ENCODE peak calls at places on chromosomes 5 and 9, in six cellular contexts. L, O, P, Z, G and A are unnamed samples.

GRCh38 chr5:126450388-126450787 is 27.2 kb downstream of the GRAMD2B start:
- DNase-seq in G (no peak), O (peak; percentile 53), Z (peak; percentile 45), L (no peak), P (no peak), A (no peak)

GRCh38 chr5:139648205-139649081 is at the start of gene CXXC5:
- DNase-seq in O (peak; percentile 94), P (no peak), L (peak; percentile 88), G (no peak), Z (peak; percentile 90), A (peak; percentile 92)

GRCh38 chr5:149240354-149240998 is 31.2 kb upstream of the AFAP1L1 start:
- DNase-seq in P (no peak), O (no peak), Z (no peak), G (no peak), L (no peak), A (no peak)

GRCh38 chr5:56658972-56659371 is 156.4 kb upstream of the MAP3K1 start:
- DNase-seq in O (no peak), Z (no peak), P (no peak), L (no peak), G (no peak), A (no peak)

GRCh38 chr5:44389410-44389879 is at the start of gene FGF10:
- DNase-seq in L (peak; percentile 85), O (no peak), G (no peak), P (no peak), Z (no peak), A (peak; percentile 2)

GRCh38 chr5:1548702-1549523 is 25.2 kb upstream of the LPCAT1 start:
- DNase-seq in O (no peak), G (no peak), P (no peak), L (no peak), Z (no peak), A (no peak)

GRCh38 chr5:89998505-89998904 is 411.1 kb downstream of the CETN3 start:
- DNase-seq in L (peak; percentile 22), Z (no peak), P (no peak), O (no peak), G (no peak), A (no peak)

GRCh38 chr5:117761190-117761589 is 1186.6 kb upstream of the SEMA6A start:
- DNase-seq in G (no peak), P (no peak), L (peak; percentile 23), Z (peak; percentile 10), O (no peak), A (no peak)

GRCh38 chr5:177303925-177304391 is 359 bp downstream of the PRELID1 start:
- DNase-seq in O (no peak), P (no peak), Z (peak; percentile 37), L (no peak), G (no peak), A (no peak)

GRCh38 chr5:181241393-181241975 is 2.2 kb downstream of the RACK1 start:
- DNase-seq in O (no peak), G (no peak), Z (peak; percentile 91), P (peak; percentile 95), L (no peak), A (peak; percentile 77)

GRCh38 chr5:66315784-66316183 is 171.7 kb downstream of the SREK1 start:
- DNase-seq in Z (no peak), L (no peak), P (no peak), O (no peak), G (no peak), A (no peak)

GRCh38 chr9:114382951-114383865 is 4.6 kb downstream of the AKNA start:
- DNase-seq in O (no peak), P (no peak), Z (no peak), G (no peak), L (peak; percentile 83), A (peak; percentile 30)

GRCh38 chr5:173689171-173689676 is 72.8 kb upstream of the BOD1 start:
- DNase-seq in O (no peak), Z (peak; percentile 52), G (no peak), L (peak; percentile 31), P (no peak), A (no peak)

GRCh38 chr5:173688708-173689107 is 72.3 kb upstream of the BOD1 start:
- DNase-seq in G (no peak), P (no peak), L (no peak), O (peak; percentile 53), Z (peak; percentile 38), A (no peak)

GRCh38 chr5:173686950-173687349 is 70.5 kb upstream of the BOD1 start:
- DNase-seq in O (no peak), L (no peak), G (no peak), P (no peak), Z (no peak), A (no peak)

GRCh38 chr5:173691931-173692330 is 75.5 kb upstream of the BOD1 start:
- DNase-seq in Z (no peak), L (no peak), O (peak; percentile 75), G (no peak), P (no peak), A (no peak)

GRCh38 chr5:173689713-173690360 is 73.4 kb upstream of the BOD1 start:
- DNase-seq in L (no peak), G (no peak), Z (peak; percentile 26), O (no peak), P (no peak), A (no peak)
- TF ChIP-seq CTCF in L (no peak), G (no peak), Z (peak; percentile 2), O (no peak), P (no peak), A (no peak)

GRCh38 chr5:132258102-132259060 is 885 bp downstream of the PDLIM4 start:
- DNase-seq in O (peak; percentile 58), Z (peak; percentile 64), L (no peak), P (no peak), G (no peak), A (peak; percentile 56)
- H3K4me3 ChIP-seq in O (peak overlapping the region; percentile 63), Z (peak overlapping the region; percentile 83), L (peak overlapping the region; percentile 70), P (peak overlapping the region; percentile 43), G (peak overlapping the region; percentile 81), A (peak overlapping the region; percentile 79)

GRCh38 chr9:696332-697090 is 145.0 kb upstream of the DMRT1 start:
- DNase-seq in Z (peak; percentile 83), L (no peak), P (no peak), O (no peak), G (no peak), A (peak; percentile 70)
- TF ChIP-seq CTCF in Z (peak; percentile 41), L (no peak), P (no peak), O (no peak), G (no peak), A (peak; percentile 31)

GRCh38 chr9:132141948-132142594 is 19.8 kb upstream of the NTNG2 start:
- DNase-seq in G (no peak), P (no peak), L (no peak), Z (no peak), O (no peak), A (no peak)
- H3K4me3 ChIP-seq in G (peak overlapping the region; percentile 41), P (peak overlapping the region; percentile 45), L (peak overlapping the region; percentile 69), Z (no peak overlapping the region), O (no peak overlapping the region), A (no peak overlapping the region)

DNA sequence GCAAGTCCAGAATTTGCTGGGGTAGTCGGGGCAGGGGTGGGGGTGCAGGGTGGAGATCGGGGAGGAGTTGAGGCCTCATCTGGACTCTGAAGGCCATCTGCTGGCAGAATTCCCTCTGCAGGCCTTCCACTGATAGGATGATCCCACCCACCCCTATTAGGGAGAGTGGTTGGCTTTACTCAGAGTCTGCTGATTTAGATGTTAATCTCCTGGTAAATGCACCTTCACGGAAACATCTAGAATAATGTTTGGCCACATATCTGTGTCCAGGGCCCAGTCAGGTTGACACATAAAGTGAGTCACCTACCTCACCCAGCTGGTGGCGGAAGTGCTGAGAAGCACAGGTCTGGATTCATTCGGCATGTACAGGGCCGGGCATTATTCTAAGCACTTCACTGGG is 50.0 kb downstream of the DAPK1 start:
- DNase-seq in Z (peak; percentile 29), G (no peak), O (no peak), L (peak; percentile 20), P (no peak), A (no peak)
- TF ChIP-seq CTCF in Z (no peak), G (no peak), O (no peak), L (peak; percentile 8), P (no peak), A (no peak)

DNA sequence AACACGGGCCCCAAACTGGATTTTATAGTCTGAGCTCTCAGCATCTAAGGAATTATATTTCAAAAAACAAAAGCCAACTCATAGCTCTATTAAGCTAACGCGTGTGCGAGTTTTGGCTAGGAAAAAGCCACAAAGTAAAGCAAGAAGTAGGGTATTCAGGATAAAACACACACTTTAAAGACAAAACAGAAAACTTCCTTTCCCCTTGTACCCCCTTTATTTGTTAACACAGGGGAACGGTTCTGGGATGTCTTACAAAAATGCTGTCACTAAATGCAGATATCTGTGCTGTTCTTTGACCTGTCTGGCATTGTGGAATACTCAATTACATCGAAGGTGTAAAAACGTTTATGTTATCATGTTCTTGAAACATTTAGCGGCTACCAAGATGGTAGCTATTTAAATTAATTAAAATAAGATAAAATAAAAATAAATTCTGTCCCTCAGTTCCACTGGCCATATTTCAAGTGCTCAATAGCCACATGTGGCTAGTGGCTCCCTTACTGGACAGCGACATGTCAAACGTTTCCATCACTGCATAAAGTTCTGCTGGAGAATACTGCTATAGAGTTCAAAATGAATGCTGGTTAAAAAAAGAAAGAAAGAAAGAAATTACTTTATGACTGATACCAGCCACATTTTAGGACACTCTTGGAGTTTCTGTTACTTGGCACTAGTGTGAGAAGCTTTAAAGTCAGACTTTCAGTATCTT is 7.2 kb upstream of the MEF2C start:
- DNase-seq in O (no peak), L (no peak), Z (no peak), P (no peak), G (no peak), A (no peak)
- H3K4me3 ChIP-seq in O (no peak overlapping the region), L (peak overlapping the region; percentile 73), Z (peak overlapping the region; percentile 59), P (peak overlapping the region; percentile 71), G (peak overlapping the region; percentile 83), A (peak overlapping the region; percentile 65)

GRCh38 chr9:4152876-4153275 is 147.0 kb downstream of the GLIS3 start:
- DNase-seq in Z (no peak), L (no peak), O (no peak), G (no peak), P (no peak), A (no peak)
- TF ChIP-seq CTCF in Z (no peak), L (no peak), O (no peak), G (no peak), P (peak; percentile 31), A (no peak)